ENCODE peak calls at places on chromosome 11, in six cellular contexts. W is T1000; O is Calu3; F is CD4-positive, alpha-beta memory T cell; P is NCI-H1105; T is tibial artery. A is an unnamed sample.

GRCh38 chr11:19777032-19777341 is 64.3 kb downstream of the NAV2 start:
- DNase-seq in O (peak), P (peak), T (no peak), F (no peak), W (no peak), A (no peak)

GRCh38 chr11:125987066-125987641 is 41.3 kb downstream of the VSIG10L2 start:
- DNase-seq in P (no peak), W (no peak), F (no peak), T (no peak), O (no peak), A (no peak)

GRCh38 chr11:96413408-96413807 is 23.6 kb downstream of the JRKL start:
- DNase-seq in W (no peak), P (no peak), T (no peak), O (no peak), F (no peak), A (no peak)

GRCh38 chr11:46422588-46422987 is 31.0 kb upstream of the CHRM4 start:
- DNase-seq in F (no peak), P (no peak), W (no peak), T (peak), O (no peak), A (no peak)

GRCh38 chr11:110022548-110022947 is 70.6 kb upstream of the ZC3H12C start:
- DNase-seq in T (no peak), O (no peak), W (no peak), F (no peak), P (no peak), A (no peak)

GRCh38 chr11:64643258-64643881 is 52.4 kb downstream of the SLC22A12 start:
- DNase-seq in T (no peak), O (no peak), F (no peak), P (peak), W (no peak), A (peak)

GRCh38 chr11:116792869-116793475 is 1.3 kb upstream of the APOA5 start:
- DNase-seq in P (no peak), O (no peak), F (no peak), W (no peak), T (no peak), A (no peak)

GRCh38 chr11:70477607-70478006 is 79.3 kb downstream of the CTTN start:
- DNase-seq in P (peak), F (no peak), T (no peak), W (no peak), O (no peak), A (no peak)

GRCh38 chr11:96162816-96163499 is 180.0 kb downstream of the MAML2 start:
- DNase-seq in F (no peak), P (no peak), W (peak), T (no peak), O (no peak), A (peak)

GRCh38 chr11:27722117-27722844 is 22.0 kb upstream of the BDNF start:
- DNase-seq in O (peak), P (peak), T (no peak), F (no peak), W (no peak), A (peak)

GRCh38 chr11:83087035-83087434 is 15.3 kb upstream of the RAB30 start:
- DNase-seq in O (no peak), W (no peak), F (no peak), P (no peak), T (no peak), A (no peak)

GRCh38 chr11:75879737-75880136 is 64.7 kb downstream of the UVRAG start:
- DNase-seq in W (no peak), T (no peak), F (no peak), O (no peak), P (no peak), A (no peak)

GRCh38 chr11:12889243-12889642 is 119.9 kb upstream of the RASSF10 start:
- DNase-seq in P (no peak), W (no peak), T (peak), O (no peak), F (no peak), A (no peak)

GRCh38 chr11:69367211-69367964 is 73.4 kb downstream of the MYEOV start:
- DNase-seq in T (peak), O (no peak), W (no peak), F (no peak), P (no peak), A (no peak)

GRCh38 chr11:115961168-115962003 is 457.2 kb upstream of the CADM1 start:
- DNase-seq in F (no peak), T (no peak), P (no peak), O (no peak), W (no peak), A (peak)

GRCh38 chr11:57353461-57354251 is 15.5 kb downstream of the P2RX3 start:
- DNase-seq in T (no peak), P (no peak), W (no peak), O (no peak), F (no peak), A (peak)

GRCh38 chr11:114892381-114893197 is 214.3 kb downstream of the NXPE2 start:
- DNase-seq in O (no peak), P (no peak), F (no peak), T (no peak), W (no peak), A (peak)

GRCh38 chr11:3134218-3134621 is 30.9 kb downstream of the OSBPL5 start:
- DNase-seq in F (no peak), P (no peak), T (peak), O (no peak), W (no peak), A (no peak)

GRCh38 chr11:45748801-45749200 is 56.1 kb upstream of the SLC35C1 start:
- DNase-seq in O (no peak), W (no peak), T (no peak), F (no peak), P (no peak), A (peak)

GRCh38 chr11:6695377-6695776 is 12.2 kb upstream of the MRPL17 start:
- DNase-seq in W (no peak), P (no peak), T (no peak), O (no peak), F (peak), A (no peak)

GRCh38 chr11:120181446-120181992 is 29.3 kb upstream of the OAF start:
- DNase-seq in W (no peak), P (no peak), F (no peak), T (peak), O (no peak), A (no peak)

GRCh38 chr11:62592216-62592815 is 993 bp upstream of the TUT1 start:
- DNase-seq in P (no peak), W (no peak), O (no peak), F (no peak), T (no peak), A (no peak)

GRCh38 chr11:16454284-16454683 is 97.9 kb upstream of the SOX6 start:
- DNase-seq in O (no peak), P (no peak), W (no peak), F (no peak), T (no peak), A (no peak)

GRCh38 chr11:110565690-110566336 is 136.1 kb downstream of the FDX1 start:
- DNase-seq in O (peak), T (no peak), F (no peak), W (no peak), P (no peak), A (no peak)

GRCh38 chr11:132969892-132970291 is 562.4 kb downstream of the OPCML start:
- DNase-seq in O (no peak), W (no peak), F (no peak), P (no peak), T (no peak), A (no peak)

GRCh38 chr11:63019506-63019905 is 3.9 kb upstream of the SLC22A8 start:
- DNase-seq in P (no peak), O (no peak), W (no peak), T (no peak), F (no peak), A (peak)

A was measured in mesendoderm.